ENCODE peak calls at places on chromosome 4, in four cellular contexts. One of them, this sample, is unnamed.

GRCh38 chr4:159308571-159309340 is 205.9 kb downstream of the RAPGEF2 start:
- DNase-seq in GM12878: no peak
- DNase-seq in HepG2: no peak
- DNase-seq in A549: no peak
- DNase-seq in this sample: peak

GRCh38 chr4:148064451-148064850 is 332.6 kb downstream of the ARHGAP10 start:
- DNase-seq in HepG2: no peak
- DNase-seq in A549: no peak
- DNase-seq in GM12878: no peak
- DNase-seq in this sample: no peak

GRCh38 chr4:168877407-168877778 is 132.7 kb downstream of the CBR4 start:
- DNase-seq in A549: no peak
- DNase-seq in GM12878: no peak
- DNase-seq in HepG2: no peak
- DNase-seq in this sample: no peak

GRCh38 chr4:113781439-113782040 is 20.0 kb upstream of the CAMK2D start:
- DNase-seq in GM12878: no peak
- DNase-seq in A549: peak
- DNase-seq in HepG2: no peak
- DNase-seq in this sample: peak

GRCh38 chr4:111283066-111283677 is 660.3 kb upstream of the PITX2 start:
- DNase-seq in GM12878: no peak
- DNase-seq in A549: peak
- DNase-seq in HepG2: peak
- DNase-seq in this sample: peak

GRCh38 chr4:105994061-105994460 is 98.8 kb downstream of the NPNT start:
- DNase-seq in HepG2: no peak
- DNase-seq in A549: no peak
- DNase-seq in GM12878: no peak
- DNase-seq in this sample: no peak

GRCh38 chr4:3204021-3204431 is 44.9 kb upstream of the MSANTD1 start:
- DNase-seq in GM12878: no peak
- DNase-seq in HepG2: peak
- DNase-seq in A549: no peak
- DNase-seq in this sample: no peak

GRCh38 chr4:83644677-83645639 is 109.0 kb downstream of the GPAT3 start:
- DNase-seq in HepG2: peak
- DNase-seq in A549: peak
- DNase-seq in GM12878: peak
- DNase-seq in this sample: peak

GRCh38 chr4:1359976-1360375 is 13.0 kb downstream of the UVSSA start:
- DNase-seq in A549: no peak
- DNase-seq in HepG2: no peak
- DNase-seq in GM12878: no peak
- DNase-seq in this sample: no peak
- TF ChIP-seq POLR2A in A549: no peak
- TF ChIP-seq POLR2A in HepG2: no peak
- TF ChIP-seq POLR2A in GM12878: no peak
- TF ChIP-seq POLR2A in this sample: no peak

DNA sequence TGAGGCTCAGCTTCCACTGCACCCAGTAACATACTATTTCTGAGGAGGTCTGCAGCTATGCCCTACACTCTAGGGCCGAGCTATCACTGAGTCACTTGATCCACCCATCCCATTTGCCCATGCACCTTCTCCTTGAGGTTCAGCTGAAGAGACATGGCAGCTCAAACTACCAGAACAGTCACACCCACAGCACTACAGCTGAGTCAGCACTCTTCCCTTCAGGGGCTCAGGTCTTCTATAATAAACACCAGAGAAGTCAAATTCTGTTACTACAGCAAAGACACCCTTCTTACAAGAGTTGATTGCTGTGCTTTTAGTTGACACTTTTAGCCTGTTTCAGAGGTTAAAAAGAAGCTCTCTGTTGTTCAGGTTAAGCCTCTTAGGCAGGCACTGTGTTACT is 1696.4 kb upstream of the ADGRL3 start:
- DNase-seq in GM12878: no peak
- DNase-seq in HepG2: no peak
- DNase-seq in A549: no peak
- DNase-seq in this sample: no peak
- TF ChIP-seq MYC in GM12878: no peak
- TF ChIP-seq MYC in HepG2: no peak
- TF ChIP-seq MYC in A549: no peak
- TF ChIP-seq MYC in this sample: no peak

DNA sequence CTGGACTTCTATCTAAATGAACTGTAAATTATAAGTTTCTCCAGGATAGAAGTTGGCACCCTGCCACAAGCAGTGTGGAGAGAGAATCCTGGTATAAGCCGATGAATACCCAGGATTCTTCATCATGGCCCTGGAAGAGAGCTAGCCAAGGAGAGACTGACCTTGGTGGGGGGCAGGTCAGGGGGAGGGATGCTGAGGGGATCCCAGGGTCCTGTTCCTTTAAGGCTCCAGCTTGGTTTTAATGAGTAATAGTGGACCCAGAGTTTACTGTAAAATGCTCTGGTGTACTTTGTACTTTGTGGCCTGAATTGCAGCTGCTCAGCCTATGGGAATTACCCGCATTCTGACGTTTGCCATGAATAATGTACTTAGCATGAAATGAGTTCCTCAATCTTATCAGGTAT is 16.9 kb downstream of the RASSF6 start:
- DNase-seq in GM12878: no peak
- DNase-seq in A549: peak
- DNase-seq in HepG2: peak
- DNase-seq in this sample: no peak
- TF ChIP-seq POLR2A in GM12878: no peak
- TF ChIP-seq POLR2A in A549: no peak
- TF ChIP-seq POLR2A in HepG2: no peak
- TF ChIP-seq POLR2A in this sample: no peak

DNA sequence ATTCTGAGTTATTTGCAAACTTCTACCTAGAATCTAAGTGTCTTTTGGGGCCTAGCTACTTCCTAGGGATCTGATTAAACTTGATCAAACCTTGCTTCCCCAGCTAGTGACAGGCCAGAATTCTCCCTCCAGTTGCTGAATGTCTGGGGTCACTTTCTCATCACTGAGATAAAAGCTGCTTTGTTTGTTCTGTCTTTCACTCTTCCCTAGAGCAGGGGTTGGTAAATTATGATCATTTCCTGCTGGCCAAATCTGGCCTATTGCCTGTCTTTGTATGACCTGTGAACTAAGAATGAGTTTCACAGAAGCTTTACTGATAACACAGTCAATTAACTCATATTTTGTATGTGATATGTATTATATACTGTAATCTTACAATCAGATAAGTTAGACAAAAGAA is 157.8 kb upstream of the AADAT start:
- DNase-seq in A549: no peak
- DNase-seq in GM12878: no peak
- DNase-seq in HepG2: no peak
- DNase-seq in this sample: no peak
- TF ChIP-seq MYC in A549: no peak
- TF ChIP-seq MYC in GM12878: no peak
- TF ChIP-seq MYC in HepG2: no peak
- TF ChIP-seq MYC in this sample: no peak

GRCh38 chr4:181503800-181504364 is 739.3 kb upstream of the TENM3 start:
- DNase-seq in A549: no peak
- DNase-seq in HepG2: no peak
- DNase-seq in GM12878: no peak
- DNase-seq in this sample: no peak
- TF ChIP-seq POLR2A in A549: no peak
- TF ChIP-seq POLR2A in HepG2: no peak
- TF ChIP-seq POLR2A in GM12878: no peak
- TF ChIP-seq POLR2A in this sample: no peak

This sample was measured in endothelial cell of umbilical vein.